ENCODE peak calls at places on chromosomes 2 and 18, in five cellular contexts. One of them, this sample, is unnamed. For H3K9me3, the result is how much of the 10 kb centered on the place peaks cover.

GRCh38 chr2:159044804-159045286 is 76.4 kb downstream of the TANC1 start:
- DNase-seq in astrocyte: peak
- DNase-seq in PC-9: peak
- DNase-seq in IMR-90: no peak
- DNase-seq in A549: no peak
- DNase-seq in this sample: no peak

GRCh38 chr2:165587335-165587938 is 117.9 kb downstream of the CSRNP3 start:
- DNase-seq in astrocyte: no peak
- DNase-seq in PC-9: no peak
- DNase-seq in IMR-90: no peak
- DNase-seq in A549: no peak
- DNase-seq in this sample: no peak

GRCh38 chr2:1033058-1033457 is 82.4 kb downstream of the SNTG2 start:
- DNase-seq in astrocyte: no peak
- DNase-seq in PC-9: no peak
- DNase-seq in IMR-90: no peak
- DNase-seq in A549: no peak
- DNase-seq in this sample: no peak

GRCh38 chr2:196103626-196104025 is 35.0 kb upstream of the DNAH7 start:
- DNase-seq in astrocyte: no peak
- DNase-seq in PC-9: no peak
- DNase-seq in IMR-90: no peak
- DNase-seq in A549: no peak
- DNase-seq in this sample: no peak

GRCh38 chr2:196088209-196088608 is 19.6 kb upstream of the DNAH7 start:
- DNase-seq in astrocyte: no peak
- DNase-seq in PC-9: no peak
- DNase-seq in IMR-90: peak
- DNase-seq in A549: no peak
- DNase-seq in this sample: no peak

GRCh38 chr2:217639481-217639880 is 363.3 kb downstream of the TNS1 start:
- DNase-seq in astrocyte: no peak
- DNase-seq in PC-9: no peak
- DNase-seq in IMR-90: no peak
- DNase-seq in A549: no peak
- DNase-seq in this sample: no peak

GRCh38 chr2:177599072-177599688 is 206.6 kb downstream of the AGPS start:
- DNase-seq in astrocyte: no peak
- DNase-seq in PC-9: no peak
- DNase-seq in IMR-90: no peak
- DNase-seq in A549: no peak
- DNase-seq in this sample: no peak

GRCh38 chr18:51953521-51953920 is 386.5 kb upstream of the DCC start:
- DNase-seq in astrocyte: no peak
- DNase-seq in PC-9: no peak
- DNase-seq in IMR-90: no peak
- DNase-seq in A549: no peak
- DNase-seq in this sample: no peak

GRCh38 chr2:49616800-49617199 is 462.5 kb upstream of the FSHR start:
- DNase-seq in astrocyte: peak
- DNase-seq in PC-9: no peak
- DNase-seq in IMR-90: no peak
- DNase-seq in A549: peak
- DNase-seq in this sample: no peak

GRCh38 chr2:160651416-160652200 is 158.0 kb upstream of the RBMS1 start:
- DNase-seq in astrocyte: peak
- DNase-seq in PC-9: no peak
- DNase-seq in IMR-90: peak
- DNase-seq in A549: no peak
- DNase-seq in this sample: no peak

GRCh38 chr2:226909131-226909530 is 73.3 kb downstream of the RHBDD1 start:
- DNase-seq in astrocyte: no peak
- DNase-seq in PC-9: no peak
- DNase-seq in IMR-90: peak
- DNase-seq in A549: no peak
- DNase-seq in this sample: no peak

GRCh38 chr18:48771641-48772380 is 179.0 kb downstream of the SMAD7 start:
- DNase-seq in astrocyte: no peak
- DNase-seq in PC-9: no peak
- DNase-seq in IMR-90: no peak
- DNase-seq in A549: no peak
- DNase-seq in this sample: no peak

GRCh38 chr2:172467382-172467781 is 40.0 kb downstream of the ITGA6 start:
- DNase-seq in astrocyte: no peak
- DNase-seq in PC-9: no peak
- DNase-seq in IMR-90: no peak
- DNase-seq in A549: peak
- DNase-seq in this sample: no peak

GRCh38 chr2:54424555-54425163 is 31.5 kb upstream of the SPTBN1 start:
- DNase-seq in astrocyte: no peak
- DNase-seq in PC-9: no peak
- DNase-seq in IMR-90: no peak
- DNase-seq in A549: no peak
- DNase-seq in this sample: no peak

DNA sequence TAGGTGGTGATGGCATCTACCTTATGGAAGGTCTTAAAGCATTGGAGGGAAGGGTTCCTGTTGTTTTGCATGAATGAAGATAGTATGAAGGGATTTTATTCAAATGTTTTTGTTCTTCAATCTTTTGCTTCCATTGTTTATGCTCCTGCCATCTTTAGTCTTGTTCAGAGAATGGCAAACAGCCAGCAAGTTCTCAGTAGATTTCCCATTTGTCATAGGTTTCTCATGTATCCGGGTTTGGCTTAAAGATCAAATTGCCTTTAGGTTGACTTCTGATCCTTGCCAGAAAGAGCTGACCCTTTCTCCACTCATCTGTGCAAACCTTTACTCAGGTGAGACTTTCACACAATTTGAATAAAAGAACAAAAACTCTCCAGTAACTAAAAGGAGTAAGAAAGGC is 44.2 kb upstream of the STAT4 start:
- DNase-seq in astrocyte: no peak
- DNase-seq in PC-9: no peak
- DNase-seq in IMR-90: peak
- DNase-seq in A549: no peak
- DNase-seq in this sample: no peak
- H3K4me2 ChIP-seq in astrocyte: no peak
- H3K4me2 ChIP-seq in PC-9: no peak
- H3K4me2 ChIP-seq in IMR-90: no peak
- H3K4me2 ChIP-seq in A549: no peak
- H3K4me2 ChIP-seq in this sample: no peak

DNA sequence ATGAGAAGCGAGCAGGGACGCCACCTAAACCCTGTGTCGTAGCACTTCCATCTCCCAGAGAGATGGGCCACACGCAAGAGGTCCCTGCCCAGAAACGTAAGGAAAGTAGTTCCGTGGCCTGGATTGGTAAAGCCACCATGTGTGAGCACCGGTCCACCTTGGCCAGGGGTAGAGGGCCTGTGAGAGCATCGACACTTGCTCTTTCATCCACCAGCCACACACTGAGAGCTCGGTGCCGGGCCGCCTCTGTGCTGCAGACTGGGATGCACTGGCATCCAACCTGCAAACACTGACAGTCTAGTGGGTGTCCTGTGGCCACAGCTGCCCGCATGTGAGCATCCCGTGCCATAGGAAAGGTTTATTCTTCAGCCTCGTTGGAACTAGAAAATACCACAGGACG is 212.1 kb upstream of the RAB6C start:
- DNase-seq in astrocyte: no peak
- DNase-seq in PC-9: no peak
- DNase-seq in IMR-90: no peak
- DNase-seq in A549: no peak
- DNase-seq in this sample: no peak
- H3K9me3 ChIP-seq in astrocyte: under half
- H3K9me3 ChIP-seq in PC-9: under half
- H3K9me3 ChIP-seq in IMR-90: under half
- H3K9me3 ChIP-seq in A549: under half
- H3K9me3 ChIP-seq in this sample: under half

DNA sequence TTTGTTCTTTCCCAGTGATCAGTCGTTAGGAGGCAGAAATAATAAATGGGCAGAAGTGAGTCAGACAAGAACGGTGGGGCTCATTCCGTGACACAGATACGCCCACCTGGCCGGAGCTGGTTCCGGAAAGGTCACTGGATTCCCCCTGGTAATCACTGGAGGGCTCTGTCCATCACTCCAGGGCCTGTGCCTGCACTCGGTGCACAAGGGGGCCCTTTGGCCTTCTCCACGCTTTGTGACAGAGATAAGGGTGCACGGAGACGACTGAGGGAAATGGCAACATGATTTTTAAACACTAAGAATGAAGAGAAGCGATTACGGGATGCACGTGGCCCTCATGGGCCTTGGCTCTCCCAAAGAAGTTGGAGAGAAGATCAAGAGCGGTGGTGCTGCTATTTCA is 84.4 kb downstream of the PTGR3 start:
- DNase-seq in astrocyte: no peak
- DNase-seq in PC-9: no peak
- DNase-seq in IMR-90: no peak
- DNase-seq in A549: no peak
- DNase-seq in this sample: no peak
- TF ChIP-seq CTCF in astrocyte: no peak
- TF ChIP-seq CTCF in PC-9: no peak
- TF ChIP-seq CTCF in IMR-90: no peak
- TF ChIP-seq CTCF in A549: no peak
- TF ChIP-seq CTCF in this sample: no peak

DNA sequence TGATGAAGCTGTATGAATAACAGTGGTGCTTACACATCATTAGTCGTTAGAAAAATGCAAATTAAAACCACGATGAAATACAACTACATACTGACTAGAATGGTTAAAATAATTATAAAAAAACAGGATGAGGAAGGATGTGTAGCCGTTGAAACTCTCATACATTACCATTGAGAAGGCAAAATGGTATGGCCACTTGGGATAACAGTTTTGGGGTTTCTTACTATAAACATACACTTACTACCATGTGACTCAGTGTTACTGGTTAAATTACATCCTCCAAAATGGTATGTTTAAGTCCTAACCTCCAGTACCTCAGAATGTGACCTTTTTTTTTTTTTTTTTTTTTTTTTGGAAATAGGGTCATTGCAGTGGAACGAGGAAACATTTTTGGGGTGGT is 58.4 kb downstream of the UBE2E3 start:
- DNase-seq in astrocyte: peak
- DNase-seq in PC-9: no peak
- DNase-seq in IMR-90: peak
- DNase-seq in A549: no peak
- DNase-seq in this sample: no peak
- H3K4me2 ChIP-seq in astrocyte: peak
- H3K4me2 ChIP-seq in PC-9: no peak
- H3K4me2 ChIP-seq in IMR-90: no peak
- H3K4me2 ChIP-seq in A549: no peak
- H3K4me2 ChIP-seq in this sample: no peak